ENCODE peak calls at places on chromosome 22, in six cellular contexts. One of them, this sample, is unnamed.

GRCh38 chr22:41286639-41287091 is 678 bp upstream of the RANGAP1 start:
- DNase-seq in adipocyte: peak; percentile 49
- DNase-seq in H1: no peak
- DNase-seq in SK-N-SH: peak; percentile 26
- DNase-seq in IMR-90: peak; percentile 38
- DNase-seq in HCT116: no peak
- DNase-seq in this sample: no peak

GRCh38 chr22:12601870-12602779 is 2925.9 kb upstream of the OR11H1 start:
- DNase-seq in adipocyte: no peak
- DNase-seq in H1: no peak
- DNase-seq in SK-N-SH: peak; percentile 85
- DNase-seq in IMR-90: no peak
- DNase-seq in HCT116: no peak
- DNase-seq in this sample: no peak

GRCh38 chr22:42317691-42318547 is 47.5 kb upstream of the TCF20 start:
- DNase-seq in adipocyte: no peak
- DNase-seq in H1: no peak
- DNase-seq in SK-N-SH: peak; percentile 50
- DNase-seq in IMR-90: no peak
- DNase-seq in HCT116: no peak
- DNase-seq in this sample: peak; percentile 87

GRCh38 chr22:47564651-47565050 is 802.2 kb downstream of the TBC1D22A start:
- DNase-seq in adipocyte: no peak
- DNase-seq in H1: no peak
- DNase-seq in SK-N-SH: peak; percentile 62
- DNase-seq in IMR-90: no peak
- DNase-seq in HCT116: no peak
- DNase-seq in this sample: no peak

GRCh38 chr22:48649466-48649865 is 1178.2 kb downstream of the BRD1 start:
- DNase-seq in adipocyte: no peak
- DNase-seq in H1: no peak
- DNase-seq in SK-N-SH: no peak
- DNase-seq in IMR-90: no peak
- DNase-seq in HCT116: no peak
- DNase-seq in this sample: no peak

GRCh38 chr22:22717723-22718122 is 73.3 kb downstream of the GGTLC2 start:
- DNase-seq in adipocyte: no peak
- DNase-seq in H1: no peak
- DNase-seq in SK-N-SH: no peak
- DNase-seq in IMR-90: no peak
- DNase-seq in HCT116: no peak
- DNase-seq in this sample: no peak

GRCh38 chr22:24416095-24416494 is 11.3 kb upstream of the ADORA2A start:
- DNase-seq in adipocyte: no peak
- DNase-seq in H1: peak; percentile 39
- DNase-seq in SK-N-SH: peak; percentile 93
- DNase-seq in IMR-90: no peak
- DNase-seq in HCT116: no peak
- DNase-seq in this sample: no peak

GRCh38 chr22:37120569-37121340 is 11.2 kb upstream of the TMPRSS6 start:
- DNase-seq in adipocyte: no peak
- DNase-seq in H1: no peak
- DNase-seq in SK-N-SH: no peak
- DNase-seq in IMR-90: no peak
- DNase-seq in HCT116: no peak
- DNase-seq in this sample: no peak

GRCh38 chr22:44108076-44108475 is 72.6 kb upstream of the PARVG start:
- DNase-seq in adipocyte: no peak
- DNase-seq in H1: no peak
- DNase-seq in SK-N-SH: no peak
- DNase-seq in IMR-90: no peak
- DNase-seq in HCT116: no peak
- DNase-seq in this sample: no peak

GRCh38 chr22:27962268-27963191 is 43.5 kb upstream of the PITPNB start:
- DNase-seq in adipocyte: no peak
- DNase-seq in H1: no peak
- DNase-seq in SK-N-SH: no peak
- DNase-seq in IMR-90: peak; percentile 21
- DNase-seq in HCT116: no peak
- DNase-seq in this sample: no peak

GRCh38 chr22:19178659-19179471 is at the start of gene SLC25A1:
- DNase-seq in adipocyte: peak; percentile 98
- DNase-seq in H1: peak; percentile 95
- DNase-seq in SK-N-SH: peak; percentile 97
- DNase-seq in IMR-90: peak; percentile 80
- DNase-seq in HCT116: peak; percentile 63
- DNase-seq in this sample: peak; percentile 94

GRCh38 chr22:19207902-19208283 is 29.4 kb upstream of the SLC25A1 start:
- DNase-seq in adipocyte: no peak
- DNase-seq in H1: no peak
- DNase-seq in SK-N-SH: no peak
- DNase-seq in IMR-90: no peak
- DNase-seq in HCT116: no peak
- DNase-seq in this sample: no peak

GRCh38 chr22:28283025-28283654 is 364.1 kb upstream of the PITPNB start:
- DNase-seq in adipocyte: peak; percentile 40
- DNase-seq in H1: no peak
- DNase-seq in SK-N-SH: no peak
- DNase-seq in IMR-90: peak; percentile 52
- DNase-seq in HCT116: no peak
- DNase-seq in this sample: no peak

GRCh38 chr22:40628354-40629042 is 8.0 kb downstream of the MRTFA start:
- DNase-seq in adipocyte: peak; percentile 53
- DNase-seq in H1: no peak
- DNase-seq in SK-N-SH: no peak
- DNase-seq in IMR-90: peak; percentile 61
- DNase-seq in HCT116: no peak
- DNase-seq in this sample: no peak

GRCh38 chr22:20430641-20431519 is 6.7 kb downstream of the SCARF2 start:
- DNase-seq in adipocyte: no peak
- DNase-seq in H1: peak; percentile 74
- DNase-seq in SK-N-SH: peak; percentile 57
- DNase-seq in IMR-90: no peak
- DNase-seq in HCT116: peak; percentile 33
- DNase-seq in this sample: peak; percentile 40

GRCh38 chr22:41288245-41288946 is 2.4 kb upstream of the RANGAP1 start:
- DNase-seq in adipocyte: peak; percentile 73
- DNase-seq in H1: no peak
- DNase-seq in SK-N-SH: no peak
- DNase-seq in IMR-90: peak; percentile 88
- DNase-seq in HCT116: peak; percentile 74
- DNase-seq in this sample: peak; percentile 76

GRCh38 chr22:49873228-49873940 is 19.7 kb downstream of the ZBED4 start:
- DNase-seq in adipocyte: no peak
- DNase-seq in H1: no peak
- DNase-seq in SK-N-SH: no peak
- DNase-seq in IMR-90: no peak
- DNase-seq in HCT116: no peak
- DNase-seq in this sample: no peak

GRCh38 chr22:21450320-21450831 is 16.8 kb upstream of the TMEM191C start:
- DNase-seq in adipocyte: no peak
- DNase-seq in H1: peak; percentile 59
- DNase-seq in SK-N-SH: peak; percentile 44
- DNase-seq in IMR-90: no peak
- DNase-seq in HCT116: no peak
- DNase-seq in this sample: peak; percentile 13

GRCh38 chr22:19984201-19984753 is 32.3 kb downstream of the ARVCF start:
- DNase-seq in adipocyte: peak; percentile 51
- DNase-seq in H1: no peak
- DNase-seq in SK-N-SH: no peak
- DNase-seq in IMR-90: peak; percentile 79
- DNase-seq in HCT116: peak; percentile 55
- DNase-seq in this sample: no peak

GRCh38 chr22:49724030-49724892 is 103.4 kb downstream of the BRD1 start:
- DNase-seq in adipocyte: no peak
- DNase-seq in H1: peak; percentile 70
- DNase-seq in SK-N-SH: peak; percentile 21
- DNase-seq in IMR-90: no peak
- DNase-seq in HCT116: no peak
- DNase-seq in this sample: no peak

GRCh38 chr22:42902875-42903510 is 45.9 kb upstream of the ARFGAP3 start:
- DNase-seq in adipocyte: peak; percentile 46
- DNase-seq in H1: no peak
- DNase-seq in SK-N-SH: no peak
- DNase-seq in IMR-90: peak; percentile 87
- DNase-seq in HCT116: no peak
- DNase-seq in this sample: no peak

GRCh38 chr22:48765595-48765994 is 1062.1 kb downstream of the BRD1 start:
- DNase-seq in adipocyte: no peak
- DNase-seq in H1: no peak
- DNase-seq in SK-N-SH: no peak
- DNase-seq in IMR-90: no peak
- DNase-seq in HCT116: no peak
- DNase-seq in this sample: no peak

GRCh38 chr22:29478326-29479276 is 1.4 kb upstream of the NEFH start:
- DNase-seq in adipocyte: peak; percentile 50
- DNase-seq in H1: peak; percentile 79
- DNase-seq in SK-N-SH: peak; percentile 52
- DNase-seq in IMR-90: no peak
- DNase-seq in HCT116: no peak
- DNase-seq in this sample: no peak

GRCh38 chr22:45262931-45263789 is 21.6 kb upstream of the UPK3A start:
- DNase-seq in adipocyte: no peak
- DNase-seq in H1: no peak
- DNase-seq in SK-N-SH: no peak
- DNase-seq in IMR-90: no peak
- DNase-seq in HCT116: no peak
- DNase-seq in this sample: no peak
- H3K4me3 ChIP-seq in adipocyte: no peak overlapping the region
- H3K4me3 ChIP-seq in H1: no peak overlapping the region
- H3K4me3 ChIP-seq in SK-N-SH: no peak overlapping the region
- H3K4me3 ChIP-seq in IMR-90: no peak overlapping the region
- H3K4me3 ChIP-seq in HCT116: no peak overlapping the region
- H3K4me3 ChIP-seq in this sample: no peak overlapping the region

DNA sequence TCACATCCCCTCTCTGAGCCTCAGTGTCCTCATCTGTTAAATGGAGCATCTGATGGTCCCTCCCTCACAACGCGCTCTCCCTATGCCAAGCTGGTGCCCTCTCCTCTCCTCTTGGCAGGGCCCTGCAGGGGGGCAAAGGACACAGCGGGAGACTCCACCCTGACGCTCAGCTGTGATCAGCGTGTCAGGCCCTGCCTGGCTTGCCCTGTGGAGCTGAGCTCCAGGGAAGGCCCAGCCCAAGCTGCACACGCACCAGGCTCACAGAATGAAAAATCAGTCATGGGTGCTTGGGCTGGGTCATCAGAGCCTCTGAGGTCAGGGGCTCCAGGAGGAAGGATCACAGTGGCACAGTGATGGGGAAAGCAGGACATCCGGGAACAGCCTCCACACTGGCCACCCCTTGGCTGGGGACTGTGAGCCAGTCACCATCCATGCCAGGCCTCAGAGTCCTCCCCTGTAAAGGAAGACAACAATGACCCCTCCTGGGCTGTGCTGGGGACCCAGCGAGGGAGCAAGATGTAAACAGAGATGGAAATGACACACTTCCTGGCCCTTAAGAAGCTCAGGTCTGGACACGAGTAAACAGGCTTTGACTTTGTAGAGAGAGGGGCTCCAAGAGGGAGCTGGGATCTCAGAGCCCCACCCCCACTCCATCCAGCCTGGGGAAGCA is 36.6 kb downstream of the RPL3 start:
- DNase-seq in adipocyte: no peak
- DNase-seq in H1: no peak
- DNase-seq in SK-N-SH: no peak
- DNase-seq in IMR-90: no peak
- DNase-seq in HCT116: no peak
- DNase-seq in this sample: no peak
- H3K9ac ChIP-seq in adipocyte: no peak overlapping the region
- H3K9ac ChIP-seq in H1: no peak overlapping the region
- H3K9ac ChIP-seq in SK-N-SH: no peak overlapping the region
- H3K9ac ChIP-seq in IMR-90: peak overlapping the region; percentile 8
- H3K9ac ChIP-seq in HCT116: no peak overlapping the region
- H3K9ac ChIP-seq in this sample: no peak overlapping the region

DNA sequence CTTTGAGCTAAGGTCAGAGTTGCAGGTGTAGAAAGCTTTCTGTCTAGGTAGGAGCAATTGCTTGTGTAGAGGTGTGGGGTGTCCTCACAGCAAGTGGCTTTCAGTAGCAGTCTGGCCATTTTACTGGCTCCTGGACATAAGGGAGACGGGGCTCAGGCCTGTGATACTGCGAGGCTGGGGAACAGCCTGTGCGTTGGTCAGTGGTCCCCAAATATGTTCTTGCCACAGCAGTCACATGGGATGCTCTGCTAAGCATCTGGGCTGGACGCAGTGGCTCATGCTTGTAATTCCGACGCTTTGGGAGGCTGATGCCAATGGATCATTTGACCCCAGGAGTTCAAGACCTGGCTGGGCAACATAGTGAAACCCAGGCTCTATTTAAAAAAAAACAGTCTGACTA is 1.9 kb downstream of the MCM5 start:
- DNase-seq in adipocyte: no peak
- DNase-seq in H1: no peak
- DNase-seq in SK-N-SH: no peak
- DNase-seq in IMR-90: no peak
- DNase-seq in HCT116: no peak
- DNase-seq in this sample: no peak
- H3K4me3 ChIP-seq in adipocyte: no peak overlapping the region
- H3K4me3 ChIP-seq in H1: peak overlapping the region; percentile 83
- H3K4me3 ChIP-seq in SK-N-SH: no peak overlapping the region
- H3K4me3 ChIP-seq in IMR-90: no peak overlapping the region
- H3K4me3 ChIP-seq in HCT116: no peak overlapping the region
- H3K4me3 ChIP-seq in this sample: no peak overlapping the region

GRCh38 chr22:39231197-39231950 is 13.4 kb downstream of the PDGFB start:
- DNase-seq in adipocyte: no peak
- DNase-seq in H1: no peak
- DNase-seq in SK-N-SH: no peak
- DNase-seq in IMR-90: no peak
- DNase-seq in HCT116: no peak
- DNase-seq in this sample: no peak
- H3K9ac ChIP-seq in adipocyte: no peak overlapping the region
- H3K9ac ChIP-seq in H1: no peak overlapping the region
- H3K9ac ChIP-seq in SK-N-SH: no peak overlapping the region
- H3K9ac ChIP-seq in IMR-90: no peak overlapping the region
- H3K9ac ChIP-seq in HCT116: no peak overlapping the region
- H3K9ac ChIP-seq in this sample: no peak overlapping the region

GRCh38 chr22:35572552-35572951 is 31.9 kb downstream of the RASD2 start:
- DNase-seq in adipocyte: no peak
- DNase-seq in H1: no peak
- DNase-seq in SK-N-SH: no peak
- DNase-seq in IMR-90: no peak
- DNase-seq in HCT116: no peak
- DNase-seq in this sample: no peak
- H3K4me3 ChIP-seq in adipocyte: no peak overlapping the region
- H3K4me3 ChIP-seq in H1: no peak overlapping the region
- H3K4me3 ChIP-seq in SK-N-SH: no peak overlapping the region
- H3K4me3 ChIP-seq in IMR-90: no peak overlapping the region
- H3K4me3 ChIP-seq in HCT116: no peak overlapping the region
- H3K4me3 ChIP-seq in this sample: no peak overlapping the region

GRCh38 chr22:26463688-26464087 is 19.9 kb downstream of the HPS4 start:
- DNase-seq in adipocyte: no peak
- DNase-seq in H1: no peak
- DNase-seq in SK-N-SH: no peak
- DNase-seq in IMR-90: no peak
- DNase-seq in HCT116: no peak
- DNase-seq in this sample: no peak
- H3K9ac ChIP-seq in adipocyte: no peak overlapping the region
- H3K9ac ChIP-seq in H1: no peak overlapping the region
- H3K9ac ChIP-seq in SK-N-SH: no peak overlapping the region
- H3K9ac ChIP-seq in IMR-90: no peak overlapping the region
- H3K9ac ChIP-seq in HCT116: no peak overlapping the region
- H3K9ac ChIP-seq in this sample: no peak overlapping the region

GRCh38 chr22:46240073-46240472 is 10.0 kb downstream of the CDPF1 start:
- DNase-seq in adipocyte: no peak
- DNase-seq in H1: no peak
- DNase-seq in SK-N-SH: no peak
- DNase-seq in IMR-90: no peak
- DNase-seq in HCT116: no peak
- DNase-seq in this sample: no peak
- H3K4me3 ChIP-seq in adipocyte: no peak overlapping the region
- H3K4me3 ChIP-seq in H1: no peak overlapping the region
- H3K4me3 ChIP-seq in SK-N-SH: no peak overlapping the region
- H3K4me3 ChIP-seq in IMR-90: no peak overlapping the region
- H3K4me3 ChIP-seq in HCT116: no peak overlapping the region
- H3K4me3 ChIP-seq in this sample: no peak overlapping the region